ENCODE peak calls at places on chromosomes 5 and 9, in seven cellular contexts. W, G, U, L, S, Q and O are unnamed samples.

GRCh38 chr5:159905496-159905895 is 10.8 kb upstream of the ADRA1B start:
- DNase-seq in W (no peak), G (no peak), U (peak), L (peak), S (peak), Q (peak), O (peak)

GRCh38 chr5:76025790-76026189 is 57.4 kb upstream of the SV2C start:
- DNase-seq in W (no peak), G (no peak), U (no peak), L (no peak), S (no peak), Q (no peak), O (no peak)

GRCh38 chr5:139133237-139133636 is 64.9 kb downstream of the SIL1 start:
- DNase-seq in W (no peak), G (no peak), U (no peak), L (no peak), S (no peak), Q (no peak), O (no peak)

GRCh38 chr5:140365941-140366340 is 5.9 kb downstream of the SLC4A9 start:
- DNase-seq in W (no peak), G (no peak), U (no peak), L (no peak), S (no peak), Q (no peak), O (no peak)

GRCh38 chr5:138180183-138180782 is 1.4 kb downstream of the KIF20A start:
- DNase-seq in W (peak), G (no peak), U (peak), L (no peak), S (peak), Q (peak), O (peak)

GRCh38 chr5:111697881-111698757 is 58.9 kb downstream of the NREP start:
- DNase-seq in W (no peak), G (no peak), U (peak), L (no peak), S (peak), Q (no peak), O (no peak)

GRCh38 chr5:117463836-117464235 is 889.2 kb upstream of the SEMA6A start:
- DNase-seq in W (no peak), G (no peak), U (no peak), L (no peak), S (peak), Q (no peak), O (peak)

GRCh38 chr5:149456597-149457392 is 77.7 kb upstream of the IL17B start:
- DNase-seq in W (no peak), G (no peak), U (no peak), L (no peak), S (no peak), Q (no peak), O (no peak)

GRCh38 chr5:19920761-19921160 is 67.2 kb downstream of the CDH18 start:
- DNase-seq in W (no peak), G (no peak), U (peak), L (no peak), S (peak), Q (no peak), O (no peak)

GRCh38 chr9:136771907-136772306 is 7.6 kb upstream of the LCN15 start:
- DNase-seq in W (no peak), G (no peak), U (no peak), L (no peak), S (no peak), Q (no peak), O (no peak)

GRCh38 chr5:55223219-55223987 is 3.7 kb downstream of the MCIDAS start:
- DNase-seq in W (no peak), G (no peak), U (no peak), L (no peak), S (no peak), Q (no peak), O (no peak)